ENCODE peak calls at places on chromosome 7, in seven cellular contexts. T, Q, X, L, M, V and N are unnamed samples.

GRCh38 chr7:31043035-31043434 is 9.1 kb upstream of the ADCYAP1R1 start:
- DNase-seq in L (no peak), T (no peak), M (no peak), Q (no peak), V (peak), X (no peak), N (no peak)

GRCh38 chr7:80883188-80884025 is 35.4 kb downstream of the SEMA3C start:
- DNase-seq in T (no peak), X (peak), L (peak), M (peak), V (no peak), Q (no peak), N (peak)

GRCh38 chr7:51318886-51319579 is 2.4 kb upstream of the COBL start:
- DNase-seq in Q (peak), L (no peak), T (no peak), M (no peak), V (no peak), X (no peak), N (no peak)

GRCh38 chr7:105131033-105131656 is 117.1 kb downstream of the KMT2E start:
- DNase-seq in V (no peak), X (no peak), L (no peak), M (no peak), Q (no peak), T (no peak), N (no peak)

GRCh38 chr7:29413511-29414178 is 150.0 kb upstream of the PRR15 start:
- DNase-seq in V (no peak), M (no peak), L (no peak), X (no peak), Q (no peak), T (no peak), N (peak)

GRCh38 chr7:102874166-102874829 is 38.5 kb upstream of the LRRC17 start:
- DNase-seq in V (no peak), X (peak), T (no peak), M (peak), Q (no peak), L (peak), N (peak)

GRCh38 chr7:116271980-116272886 is 61.9 kb downstream of the TES start:
- DNase-seq in X (peak), M (peak), L (peak), Q (peak), T (peak), V (no peak), N (peak)

GRCh38 chr7:133706016-133706415 is 421.1 kb upstream of the LRGUK start:
- DNase-seq in L (no peak), Q (no peak), M (no peak), V (no peak), T (no peak), X (no peak), N (no peak)

GRCh38 chr7:18457832-18458231 is 37.7 kb upstream of the HDAC9 start:
- DNase-seq in Q (no peak), L (no peak), V (no peak), M (no peak), X (no peak), T (no peak), N (no peak)

GRCh38 chr7:65926588-65926987 is 53.7 kb downstream of the VKORC1L1 start:
- DNase-seq in Q (no peak), V (no peak), T (no peak), L (no peak), X (no peak), M (no peak), N (no peak)

GRCh38 chr7:90595341-90595800 is 750 bp upstream of the CDK14 start:
- DNase-seq in M (peak), Q (no peak), L (no peak), T (peak), V (no peak), X (no peak), N (no peak)

GRCh38 chr7:27149817-27150567 is 2.4 kb downstream of the HOXA3 start:
- DNase-seq in T (no peak), V (no peak), X (no peak), Q (peak), L (no peak), M (no peak), N (no peak)

GRCh38 chr7:40572810-40573470 is 438.1 kb downstream of the SUGCT start:
- DNase-seq in V (no peak), Q (no peak), T (no peak), L (no peak), M (peak), X (peak), N (no peak)

GRCh38 chr7:157151626-157152339 is 13.1 kb downstream of the UBE3C start:
- DNase-seq in X (no peak), Q (no peak), V (peak), T (peak), M (no peak), L (no peak), N (no peak)

GRCh38 chr7:66974986-66975590 is 20.3 kb downstream of the SBDS start:
- DNase-seq in Q (no peak), V (no peak), T (no peak), M (no peak), L (no peak), X (no peak), N (no peak)

GRCh38 chr7:151174246-151175046 is 7.0 kb upstream of the GBX1 start:
- DNase-seq in V (no peak), X (no peak), Q (no peak), T (no peak), M (no peak), L (no peak), N (no peak)

GRCh38 chr7:116327751-116328150 is 117.4 kb downstream of the TES start:
- DNase-seq in Q (no peak), T (no peak), X (peak), M (peak), V (no peak), L (peak), N (no peak)

GRCh38 chr7:25597881-25598456 is 369.7 kb upstream of the NPVF start:
- DNase-seq in L (no peak), T (no peak), M (no peak), V (no peak), Q (no peak), X (no peak), N (no peak)

GRCh38 chr7:36303202-36304098 is 86.2 kb upstream of the ANLN start:
- DNase-seq in X (peak), M (peak), T (peak), L (peak), V (no peak), Q (peak), N (no peak)

GRCh38 chr7:876972-877311 is 588 bp downstream of the GET4 start:
- DNase-seq in Q (no peak), V (peak), L (no peak), X (no peak), M (no peak), T (no peak), N (no peak)

GRCh38 chr7:145848691-145849090 is 267.9 kb upstream of the CNTNAP2 start:
- DNase-seq in V (peak), L (no peak), Q (no peak), M (peak), T (no peak), X (no peak), N (no peak)

GRCh38 chr7:84083846-84084245 is 110.7 kb downstream of the SEMA3A start:
- DNase-seq in M (no peak), L (peak), X (no peak), Q (no peak), V (no peak), T (no peak), N (no peak)

GRCh38 chr7:15889501-15889900 is 203.0 kb upstream of the MEOX2 start:
- DNase-seq in V (peak), M (peak), Q (no peak), L (no peak), T (no peak), X (no peak), N (no peak)
- TF ChIP-seq CTCF in V (peak), M (peak), Q (peak), L (peak), T (no peak), X (no peak), N (peak)

GRCh38 chr7:112081778-112082177 is 124.4 kb downstream of the DOCK4 start:
- DNase-seq in X (no peak), L (no peak), V (no peak), T (peak), M (no peak), Q (no peak), N (no peak)

GRCh38 chr7:112080974-112081373 is 125.2 kb downstream of the DOCK4 start:
- DNase-seq in V (no peak), Q (no peak), M (peak), T (peak), L (no peak), X (no peak), N (peak)

GRCh38 chr7:112079671-112080070 is 126.5 kb downstream of the DOCK4 start:
- DNase-seq in Q (no peak), X (no peak), V (no peak), T (no peak), L (no peak), M (peak), N (no peak)

GRCh38 chr7:112079122-112079521 is 127.1 kb downstream of the DOCK4 start:
- DNase-seq in V (no peak), M (no peak), Q (no peak), T (no peak), L (no peak), X (no peak), N (no peak)

GRCh38 chr7:112080441-112080840 is 125.8 kb downstream of the DOCK4 start:
- DNase-seq in T (no peak), V (no peak), M (peak), X (peak), Q (no peak), L (peak), N (peak)
- H3K4me3 ChIP-seq in T (no peak), V (no peak), M (peak), X (no peak), Q (no peak), L (no peak), N (peak)

GRCh38 chr7:20651960-20652544 is 36.6 kb downstream of the ABCB5 start:
- DNase-seq in M (peak), Q (no peak), V (no peak), T (no peak), X (no peak), L (no peak), N (no peak)
- TF ChIP-seq CTCF in M (peak), Q (no peak), V (peak), T (no peak), X (peak), L (peak), N (peak)

DNA sequence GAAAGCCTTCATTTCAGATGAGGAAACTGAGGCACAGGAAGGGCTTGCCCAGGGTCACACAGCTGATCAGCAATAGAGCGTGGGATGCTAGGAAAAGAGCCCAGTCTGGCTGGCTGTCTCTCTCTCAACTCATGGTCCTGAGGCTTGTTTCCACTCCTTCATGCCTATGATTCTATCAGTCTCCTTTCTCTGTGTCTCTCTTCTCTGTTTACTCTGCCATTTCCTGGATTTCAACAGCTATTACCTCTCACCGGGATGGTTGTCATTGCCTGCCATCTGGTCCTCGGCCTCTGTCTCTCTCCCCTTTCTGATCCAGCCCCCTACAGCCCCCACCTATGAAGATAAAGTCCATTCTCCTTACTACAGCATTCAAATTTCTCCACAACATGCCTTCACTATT is 93.3 kb upstream of the AGBL3 start:
- DNase-seq in X (no peak), T (no peak), V (no peak), Q (no peak), L (no peak), M (no peak), N (no peak)
- H3K4me3 ChIP-seq in X (peak), T (peak), V (no peak), Q (no peak), L (peak), M (peak), N (peak)

DNA sequence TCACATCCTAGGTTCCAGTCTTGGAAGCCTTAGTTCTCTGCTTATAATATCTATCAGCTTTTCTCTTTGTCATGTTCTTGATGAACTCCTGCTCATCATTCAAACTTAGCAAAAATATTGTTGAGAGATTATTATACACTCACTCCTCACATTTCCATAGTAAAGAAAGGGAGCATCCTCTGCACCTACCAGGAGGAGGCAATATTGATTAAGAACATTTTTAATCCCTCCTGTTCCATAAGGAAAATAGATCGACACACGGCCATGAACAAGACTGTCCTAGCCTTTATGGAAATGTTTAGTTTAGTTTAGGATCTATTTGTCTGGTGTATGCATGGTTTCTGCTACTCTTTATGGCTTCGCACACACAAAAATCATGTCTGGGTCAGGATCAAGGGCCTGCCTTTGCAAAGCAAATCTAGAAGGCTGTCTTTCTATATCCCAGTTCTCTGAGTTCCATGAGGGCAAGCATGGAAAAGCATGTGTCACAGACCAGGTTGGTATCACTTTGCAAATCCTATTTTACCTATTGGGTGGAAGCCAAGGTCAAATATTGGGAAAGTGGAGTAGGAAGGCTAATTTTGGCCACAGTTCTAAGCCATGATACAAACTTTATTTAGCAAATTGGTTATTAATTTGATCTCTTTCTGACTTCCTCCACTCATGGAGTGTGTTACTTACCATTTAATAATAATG is 164.4 kb downstream of the MDFIC start:
- DNase-seq in M (no peak), V (no peak), L (no peak), T (no peak), Q (no peak), X (no peak), N (no peak)
- TF ChIP-seq CTCF in M (no peak), V (no peak), L (peak), T (no peak), Q (no peak), X (peak), N (peak)

DNA sequence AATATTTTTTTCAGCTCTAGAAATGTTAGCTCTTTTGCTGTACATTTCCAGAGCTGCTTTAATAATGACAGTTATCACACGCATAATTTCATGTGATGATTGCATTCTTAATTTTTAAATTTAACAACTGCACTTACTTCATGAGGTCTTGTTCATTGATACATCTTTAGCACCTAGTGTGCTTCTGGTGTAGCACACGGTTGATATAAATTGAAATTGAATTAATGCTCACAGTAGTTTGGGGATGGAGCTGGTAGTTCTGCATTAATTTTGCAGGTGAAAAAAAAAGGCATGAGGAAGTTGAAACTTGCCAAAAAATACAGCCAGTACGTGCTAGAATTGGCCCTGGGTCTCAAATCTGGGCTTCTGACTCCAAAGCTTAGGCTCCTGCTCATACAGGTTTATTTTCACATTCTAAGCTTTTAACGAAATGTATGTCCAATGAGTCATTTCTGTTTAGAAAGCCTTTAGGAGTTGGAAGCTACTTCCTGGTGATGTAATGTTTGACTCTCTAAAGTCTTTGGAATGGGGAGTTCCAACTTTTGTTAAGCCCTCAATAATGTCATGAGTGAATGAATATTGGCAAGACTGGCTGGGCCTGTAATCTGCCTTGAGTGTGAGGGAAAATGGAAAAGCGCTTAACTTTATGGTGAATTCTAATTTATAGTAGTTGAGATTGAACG is 62.5 kb downstream of the DAGLB start:
- DNase-seq in M (peak), V (no peak), T (no peak), X (peak), L (peak), Q (no peak), N (peak)
- H3K4me3 ChIP-seq in M (no peak), V (no peak), T (no peak), X (no peak), L (no peak), Q (no peak), N (no peak)

GRCh38 chr7:136874393-136875032 is 6.1 kb downstream of the CHRM2 start:
- DNase-seq in Q (no peak), V (peak), T (no peak), L (no peak), X (no peak), M (peak), N (no peak)
- TF ChIP-seq CTCF in Q (no peak), V (peak), T (no peak), L (peak), X (peak), M (peak), N (peak)